ENCODE peak calls at places on chromosome 19, in four cellular contexts. E is HepG2, T is A549, P is WTC11. Y is an unnamed sample.

GRCh38 chr19:36392916-36393673 is 14.1 kb upstream of the ZFP14 start:
- DNase-seq in E (no peak), T (peak; percentile 37), P (no peak), Y (no peak)

GRCh38 chr19:8423821-8424223 is 10.7 kb downstream of the MARCHF2 start:
- DNase-seq in E (peak; percentile 93), T (peak; percentile 93), P (no peak), Y (peak; percentile 80)

GRCh38 chr19:1658446-1659433 is 6.3 kb upstream of the TCF3 start:
- DNase-seq in E (no peak), T (no peak), P (no peak), Y (no peak)

GRCh38 chr19:43594710-43595604 is 977 bp downstream of the IRGQ start:
- DNase-seq in E (peak; percentile 47), T (peak; percentile 76), P (peak; percentile 81), Y (peak; percentile 52)

GRCh38 chr19:12784394-12784870 is 6.9 kb upstream of the JUNB start:
- DNase-seq in E (no peak), T (no peak), P (no peak), Y (peak; percentile 83)

GRCh38 chr19:57280913-57281425 is 684 bp downstream of the ZNF460 start:
- DNase-seq in E (no peak), T (peak; percentile 51), P (no peak), Y (no peak)

GRCh38 chr19:45884682-45885555 is 1.0 kb downstream of the IRF2BP1 start:
- DNase-seq in E (no peak), T (no peak), P (peak; percentile 43), Y (peak; percentile 69)

GRCh38 chr19:13262450-13262849 is 112.2 kb downstream of the IER2 start:
- DNase-seq in E (peak; percentile 38), T (peak; percentile 45), P (no peak), Y (peak; percentile 71)

GRCh38 chr19:10206226-10206873 is 11.6 kb upstream of the DNMT1 start:
- DNase-seq in E (peak; percentile 45), T (no peak), P (no peak), Y (no peak)

GRCh38 chr19:596263-596655 is 6.6 kb downstream of the HCN2 start:
- DNase-seq in E (no peak), T (no peak), P (no peak), Y (no peak)

GRCh38 chr19:19642506-19643157 is 825 bp downstream of the GMIP start:
- DNase-seq in E (no peak), T (no peak), P (no peak), Y (peak; percentile 37)

GRCh38 chr19:48405850-48406249 is 12.4 kb downstream of the GRIN2D start:
- DNase-seq in E (no peak), T (peak; percentile 67), P (no peak), Y (no peak)

GRCh38 chr19:20371911-20372310 is 193.7 kb downstream of the ZNF737 start:
- DNase-seq in E (no peak), T (no peak), P (no peak), Y (no peak)

GRCh38 chr19:52935434-52935833 is 12.2 kb upstream of the ZNF888 start:
- DNase-seq in E (no peak), T (no peak), P (no peak), Y (peak; percentile 76)

GRCh38 chr19:46753420-46754155 is 7.3 kb upstream of the STRN4 start:
- DNase-seq in E (peak; percentile 48), T (peak; percentile 64), P (peak; percentile 77), Y (peak; percentile 57)

GRCh38 chr19:996051-996838 is 4.0 kb upstream of the GRIN3B start:
- DNase-seq in E (no peak), T (peak; percentile 48), P (peak; percentile 67), Y (peak; percentile 74)

GRCh38 chr19:47069795-47070194 is 21.4 kb upstream of the TMEM160 start:
- DNase-seq in E (no peak), T (no peak), P (no peak), Y (no peak)

GRCh38 chr19:5228490-5228889 is 112.1 kb downstream of the PTPRS start:
- DNase-seq in E (no peak), T (no peak), P (no peak), Y (no peak)

GRCh38 chr19:47374876-47375693 is 26.0 kb downstream of the DHX34 start:
- DNase-seq in E (no peak), T (no peak), P (no peak), Y (no peak)

GRCh38 chr19:48025480-48025879 is 18.4 kb downstream of the CABP5 start:
- DNase-seq in E (no peak), T (no peak), P (no peak), Y (no peak)

GRCh38 chr19:49997709-49998108 is 27.5 kb downstream of the VRK3 start:
- DNase-seq in E (peak; percentile 56), T (peak; percentile 76), P (peak; percentile 54), Y (peak; percentile 51)

GRCh38 chr19:1394252-1395193 is 6.8 kb downstream of the GAMT start:
- DNase-seq in E (no peak), T (no peak), P (no peak), Y (peak; percentile 58)

GRCh38 chr19:51066393-51066792 is 1.5 kb upstream of the KLK13 start:
- DNase-seq in E (no peak), T (no peak), P (no peak), Y (no peak)

GRCh38 chr19:4861147-4861546 is 6.3 kb downstream of the PLIN3 start:
- DNase-seq in E (no peak), T (no peak), P (no peak), Y (no peak)

GRCh38 chr19:8069116-8069973 is 16.8 kb downstream of the CCL25 start:
- DNase-seq in E (no peak), T (peak; percentile 45), P (peak; percentile 73), Y (peak; percentile 53)

GRCh38 chr19:19562665-19563347 is 24.7 kb downstream of the CILP2 start:
- DNase-seq in E (no peak), T (no peak), P (no peak), Y (no peak)

GRCh38 chr19:15318241-15318691 is 14.1 kb downstream of the BRD4 start:
- DNase-seq in E (no peak), T (no peak), P (no peak), Y (no peak)

GRCh38 chr19:15316498-15316897 is 15.8 kb downstream of the BRD4 start:
- DNase-seq in E (no peak), T (no peak), P (no peak), Y (no peak)

GRCh38 chr19:15317392-15318011 is 14.8 kb downstream of the BRD4 start:
- DNase-seq in E (peak; percentile 66), T (no peak), P (no peak), Y (no peak)

GRCh38 chr19:15313649-15314279 is 18.6 kb downstream of the BRD4 start:
- DNase-seq in E (no peak), T (no peak), P (no peak), Y (no peak)

DNA sequence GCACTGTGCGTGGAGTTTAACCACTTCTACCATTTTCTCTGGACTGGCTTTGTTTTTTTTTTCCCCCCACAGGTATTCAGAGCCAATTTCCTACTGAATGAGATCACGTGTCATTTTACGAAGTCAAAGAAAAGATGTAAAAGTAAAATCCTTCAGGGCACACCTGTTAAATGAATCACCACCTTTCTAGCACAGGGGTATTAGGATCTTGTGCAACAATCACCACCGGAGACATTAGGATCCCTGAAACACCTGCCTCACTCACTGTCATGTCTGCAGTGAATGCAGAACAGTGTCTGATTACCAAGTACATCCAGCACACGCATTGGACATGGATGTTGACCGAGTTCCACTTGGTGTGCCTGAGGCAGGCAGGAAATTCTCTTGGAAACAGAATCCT is 17.2 kb downstream of the BRD4 start:
- DNase-seq in E (no peak), T (no peak), P (no peak), Y (no peak)
- TF ChIP-seq NR3C1 in E (no peak), T (no peak), P (no peak), Y (no peak)

GRCh38 chr19:15815306-15815705 is at the start of gene OR10H1:
- DNase-seq in E (no peak), T (no peak), P (no peak), Y (no peak)
- TF ChIP-seq NR3C1 in E (no peak), T (no peak), P (no peak), Y (no peak)

GRCh38 chr19:40445006-40445312 is 824 bp upstream of the SERTAD3 start:
- DNase-seq in E (no peak), T (no peak), P (no peak), Y (no peak)
- TF ChIP-seq NR3C1 in E (no peak), T (no peak), P (no peak), Y (no peak)

GRCh38 chr19:15390814-15391213 is 11.2 kb upstream of the AKAP8 start:
- DNase-seq in E (no peak), T (no peak), P (no peak), Y (no peak)
- TF ChIP-seq NR3C1 in E (no peak), T (no peak), P (no peak), Y (no peak)

GRCh38 chr19:6568010-6568411 is 22.9 kb downstream of the CD70 start:
- DNase-seq in E (peak; percentile 29), T (peak; percentile 59), P (no peak), Y (no peak)

GRCh38 chr19:6568816-6569215 is 22.1 kb downstream of the CD70 start:
- DNase-seq in E (no peak), T (no peak), P (no peak), Y (no peak)

GRCh38 chr19:6564393-6564792 is 26.6 kb downstream of the CD70 start:
- DNase-seq in E (peak; percentile 18), T (peak; percentile 33), P (no peak), Y (peak; percentile 69)
- TF ChIP-seq NR3C1 in E (no peak), T (no peak), P (no peak), Y (no peak)

DNA sequence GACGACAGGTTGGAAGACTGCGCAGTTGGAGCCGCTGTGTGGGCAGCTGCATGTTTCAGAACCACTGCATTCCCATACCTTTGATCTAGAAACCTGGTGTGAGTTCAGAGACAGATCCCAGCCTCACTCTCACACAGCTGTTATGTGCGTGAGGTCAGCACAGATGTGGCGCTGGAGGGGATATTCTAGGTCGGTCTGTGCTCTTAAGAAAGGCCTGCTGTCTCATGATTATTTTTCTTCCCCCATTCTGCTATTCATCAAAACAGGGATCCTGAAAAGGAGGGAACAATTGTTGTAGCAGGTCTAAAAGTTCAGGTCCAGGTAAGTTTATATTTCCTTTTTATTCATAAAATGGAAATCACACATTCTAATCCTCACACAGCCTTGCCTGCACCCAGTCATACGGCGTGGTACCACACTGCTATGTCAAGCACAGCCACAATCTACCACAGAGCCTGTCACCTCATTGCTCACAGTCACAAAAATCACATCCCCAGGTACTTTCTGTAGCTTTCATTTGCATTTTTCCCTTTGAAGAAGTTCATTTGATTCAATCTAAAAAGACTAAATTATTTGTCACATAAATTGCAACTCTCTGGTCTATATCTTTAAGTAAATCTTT is 846 bp downstream of the ZNF546 start:
- DNase-seq in E (peak; percentile 12), T (no peak), P (no peak), Y (no peak)
- TF ChIP-seq NR3C1 in E (no peak), T (no peak), P (no peak), Y (no peak)

GRCh38 chr19:41945135-41945766 is 13.9 kb downstream of the RABAC1 start:
- DNase-seq in E (no peak), T (no peak), P (no peak), Y (no peak)
- TF ChIP-seq NR3C1 in E (no peak), T (no peak), P (no peak), Y (no peak)

GRCh38 chr19:39372047-39372802 is 18.7 kb downstream of the PAF1 start:
- DNase-seq in E (no peak), T (no peak), P (no peak), Y (no peak)
- TF ChIP-seq NR3C1 in E (no peak), T (no peak), P (no peak), Y (no peak)